ENCODE peak calls at places on chromosome 15, in seven cellular contexts. T, Y, I, E, F, D and R are unnamed samples. For H3K4me1, the result is how much of the 10 kb centered on the place peaks cover.

GRCh38 chr15:67303490-67304363 is 49.1 kb downstream of the IQCH start:
- DNase-seq in T (no peak), Y (no peak), I (peak), E (no peak), F (peak), D (peak), R (peak)

GRCh38 chr15:68992696-68993095 is 21.8 kb upstream of the NOX5 start:
- DNase-seq in T (no peak), Y (no peak), I (no peak), E (no peak), F (no peak), D (no peak), R (no peak)

GRCh38 chr15:82647835-82648256 is 683 bp upstream of the CPEB1 start:
- DNase-seq in T (no peak), Y (no peak), I (no peak), E (no peak), F (no peak), D (no peak), R (no peak)

GRCh38 chr15:65903296-65904073 is 34.2 kb downstream of the RAB11A start:
- DNase-seq in T (no peak), Y (no peak), I (peak), E (no peak), F (no peak), D (no peak), R (no peak)

GRCh38 chr15:40322531-40323238 is 807 bp upstream of the INAFM2 start:
- DNase-seq in T (no peak), Y (peak), I (peak), E (no peak), F (no peak), D (no peak), R (no peak)

GRCh38 chr15:92714457-92715401 is 59.2 kb upstream of the FAM174B start:
- DNase-seq in T (peak), Y (peak), I (peak), E (no peak), F (peak), D (peak), R (peak)

GRCh38 chr15:91849749-91850161 is 3.8 kb upstream of the SLCO3A1 start:
- DNase-seq in T (no peak), Y (no peak), I (peak), E (no peak), F (peak), D (no peak), R (peak)

GRCh38 chr15:66679043-66679656 is 22.9 kb upstream of the SMAD6 start:
- DNase-seq in T (no peak), Y (no peak), I (no peak), E (no peak), F (no peak), D (no peak), R (no peak)

GRCh38 chr15:90101130-90101968 is 919 bp downstream of the IDH2 start:
- DNase-seq in T (peak), Y (peak), I (no peak), E (no peak), F (no peak), D (peak), R (no peak)

GRCh38 chr15:39966521-39966920 is 32.6 kb downstream of the EIF2AK4 start:
- DNase-seq in T (no peak), Y (no peak), I (no peak), E (no peak), F (no peak), D (no peak), R (no peak)

GRCh38 chr15:90212221-90213079 is 11.3 kb downstream of the SEMA4B start:
- DNase-seq in T (peak), Y (peak), I (no peak), E (peak), F (no peak), D (no peak), R (no peak)

GRCh38 chr15:88467935-88468528 is 524 bp downstream of the MRPS11 start:
- DNase-seq in T (no peak), Y (no peak), I (no peak), E (no peak), F (peak), D (no peak), R (no peak)

GRCh38 chr15:77342767-77343166 is 77.1 kb downstream of the PEAK1 start:
- DNase-seq in T (no peak), Y (no peak), I (no peak), E (no peak), F (no peak), D (no peak), R (no peak)

GRCh38 chr15:72562878-72563277 is 88.7 kb downstream of the ARIH1 start:
- DNase-seq in T (no peak), Y (no peak), I (no peak), E (no peak), F (no peak), D (no peak), R (no peak)

DNA sequence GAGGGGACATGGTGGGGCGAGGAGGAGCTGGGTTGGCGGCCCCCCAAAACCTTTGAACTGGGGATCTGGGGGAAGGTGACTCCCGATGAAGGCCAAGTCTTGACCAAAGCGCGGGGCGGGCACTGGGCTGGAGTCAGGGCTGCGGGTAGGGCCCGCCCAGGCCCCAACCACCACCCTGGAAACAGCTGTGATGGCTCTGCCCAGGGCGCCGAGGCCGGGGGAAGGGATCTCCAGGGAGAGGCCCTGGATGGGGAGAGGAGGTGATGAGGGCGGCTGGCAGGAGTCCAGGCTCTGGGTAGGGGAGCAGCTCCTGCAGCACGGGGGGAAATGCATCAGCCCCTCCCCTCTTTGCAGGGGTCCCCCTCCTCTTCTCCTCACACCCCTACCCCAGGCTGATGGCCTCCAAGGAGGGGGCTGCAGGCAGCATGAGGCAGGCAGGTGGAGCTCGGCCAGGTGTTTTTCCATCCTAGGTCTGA is 5.9 kb upstream of the C15orf39 start:
- DNase-seq in T (no peak), Y (no peak), I (no peak), E (no peak), F (no peak), D (peak), R (no peak)
- H3K4me1 ChIP-seq in T (under half), Y (under half), I (half or more), E (under half), F (under half), D (under half), R (under half)

GRCh38 chr15:57504599-57504940 is 87.1 kb upstream of the MYZAP start:
- DNase-seq in T (no peak), Y (no peak), I (no peak), E (no peak), F (no peak), D (no peak), R (no peak)
- H3K27ac ChIP-seq in T (peak), Y (no peak), I (no peak), E (peak), F (peak), D (no peak), R (no peak)

GRCh38 chr15:60583194-60583593 is 104.3 kb upstream of the ICE2 start:
- DNase-seq in T (no peak), Y (no peak), I (no peak), E (no peak), F (no peak), D (peak), R (no peak)
- H3K4me1 ChIP-seq in T (under half), Y (under half), I (half or more), E (half or more), F (under half), D (under half), R (half or more)

GRCh38 chr15:44734839-44735481 is 1.4 kb upstream of the TRIM69 start:
- DNase-seq in T (no peak), Y (no peak), I (no peak), E (no peak), F (no peak), D (no peak), R (no peak)
- H3K27ac ChIP-seq in T (peak), Y (no peak), I (no peak), E (no peak), F (no peak), D (no peak), R (peak)

DNA sequence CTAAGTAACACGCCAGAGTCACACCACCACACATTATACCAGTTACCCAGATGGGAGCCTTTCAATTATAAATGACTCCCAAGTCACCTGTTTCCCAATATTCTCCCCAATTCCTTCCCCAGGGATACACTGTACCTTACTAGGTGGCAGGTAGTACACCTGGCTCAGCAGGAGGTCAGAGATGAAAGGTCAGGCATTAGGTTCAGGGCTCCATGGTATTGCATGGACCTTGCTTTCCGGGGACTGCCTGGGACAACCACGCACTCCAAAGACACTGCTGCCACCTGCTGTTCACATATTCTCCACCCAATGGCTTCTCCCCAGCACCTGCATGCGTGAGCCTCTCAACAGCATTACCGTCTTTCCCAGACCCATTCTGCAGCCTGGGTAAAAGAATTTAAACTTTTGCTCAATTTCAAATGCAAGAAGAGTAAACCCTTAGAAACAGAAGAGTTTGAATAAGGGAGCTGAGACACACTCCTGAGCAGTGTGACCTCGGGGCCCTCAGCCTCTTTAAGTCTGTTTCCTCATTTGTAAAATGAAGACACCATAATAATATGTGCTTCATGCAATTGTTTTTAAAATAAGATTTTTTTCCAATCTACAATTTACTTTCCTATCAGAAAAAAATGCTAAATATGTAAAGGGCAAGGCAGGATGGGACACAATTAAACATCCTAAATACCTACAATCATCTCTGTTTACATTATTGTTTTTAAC is 28.0 kb upstream of the LACTB start:
- DNase-seq in T (peak), Y (peak), I (peak), E (peak), F (peak), D (peak), R (peak)
- H3K4me1 ChIP-seq in T (under half), Y (under half), I (half or more), E (under half), F (half or more), D (under half), R (under half)

GRCh38 chr15:99613887-99614642 is 48.3 kb downstream of the MEF2A start:
- DNase-seq in T (no peak), Y (no peak), I (peak), E (no peak), F (no peak), D (no peak), R (no peak)
- H3K27ac ChIP-seq in T (peak), Y (no peak), I (peak), E (no peak), F (no peak), D (no peak), R (no peak)

GRCh38 chr15:45169608-45170480 is 17.9 kb downstream of the SHF start:
- DNase-seq in T (no peak), Y (no peak), I (no peak), E (no peak), F (no peak), D (no peak), R (no peak)
- H3K4me1 ChIP-seq in T (under half), Y (under half), I (under half), E (under half), F (under half), D (under half), R (under half)